ENCODE peak calls at places on chromosomes 5 and 9, in five cellular contexts. One of them, this sample, is unnamed.
A peak's percentile ranks its signal among the peaks of the same experiment; 100 is the strongest.

GRCh38 chr5:33277061-33277460 is 163.7 kb upstream of the TARS1 start:
- DNase-seq in fibroblast of the aortic adventitia: no peak
- DNase-seq in IMR-90: no peak
- DNase-seq in HFF-Myc: no peak
- DNase-seq in breast epithelium: no peak
- DNase-seq in this sample: no peak

GRCh38 chr5:179137643-179138567 is 77.7 kb downstream of the ZNF354C start:
- DNase-seq in fibroblast of the aortic adventitia: no peak
- DNase-seq in IMR-90: no peak
- DNase-seq in HFF-Myc: no peak
- DNase-seq in breast epithelium: no peak
- DNase-seq in this sample: no peak

GRCh38 chr5:172872997-172873491 is 39.0 kb downstream of the ERGIC1 start:
- DNase-seq in fibroblast of the aortic adventitia: peak; percentile 63
- DNase-seq in IMR-90: peak; percentile 64
- DNase-seq in HFF-Myc: no peak
- DNase-seq in breast epithelium: peak; percentile 66
- DNase-seq in this sample: no peak

GRCh38 chr9:129568560-129569505 is 52.1 kb downstream of the C9orf50 start:
- DNase-seq in fibroblast of the aortic adventitia: no peak
- DNase-seq in IMR-90: no peak
- DNase-seq in HFF-Myc: no peak
- DNase-seq in breast epithelium: no peak
- DNase-seq in this sample: peak; percentile 46

GRCh38 chr5:136754216-136754615 is 388.9 kb upstream of the TRPC7 start:
- DNase-seq in fibroblast of the aortic adventitia: no peak
- DNase-seq in IMR-90: no peak
- DNase-seq in HFF-Myc: no peak
- DNase-seq in breast epithelium: no peak
- DNase-seq in this sample: no peak

GRCh38 chr5:171906171-171906570 is 100.3 kb downstream of the FBXW11 start:
- DNase-seq in fibroblast of the aortic adventitia: no peak
- DNase-seq in IMR-90: no peak
- DNase-seq in HFF-Myc: no peak
- DNase-seq in breast epithelium: no peak
- DNase-seq in this sample: no peak

GRCh38 chr5:15452030-15452429 is 48.0 kb upstream of the FBXL7 start:
- DNase-seq in fibroblast of the aortic adventitia: peak; percentile 8
- DNase-seq in IMR-90: no peak
- DNase-seq in HFF-Myc: no peak
- DNase-seq in breast epithelium: no peak
- DNase-seq in this sample: no peak

GRCh38 chr9:134709512-134710270 is 68.1 kb downstream of the COL5A1 start:
- DNase-seq in fibroblast of the aortic adventitia: peak; percentile 74
- DNase-seq in IMR-90: peak; percentile 33
- DNase-seq in HFF-Myc: no peak
- DNase-seq in breast epithelium: no peak
- DNase-seq in this sample: no peak

GRCh38 chr9:10026585-10026984 is 586.2 kb downstream of the PTPRD start:
- DNase-seq in fibroblast of the aortic adventitia: no peak
- DNase-seq in IMR-90: no peak
- DNase-seq in HFF-Myc: no peak
- DNase-seq in breast epithelium: no peak
- DNase-seq in this sample: no peak

GRCh38 chr5:180492226-180492903 is 1.8 kb upstream of the CNOT6 start:
- DNase-seq in fibroblast of the aortic adventitia: no peak
- DNase-seq in IMR-90: no peak
- DNase-seq in HFF-Myc: no peak
- DNase-seq in breast epithelium: no peak
- DNase-seq in this sample: no peak

GRCh38 chr5:180495292-180495691 is 1.1 kb downstream of the CNOT6 start:
- DNase-seq in fibroblast of the aortic adventitia: no peak
- DNase-seq in IMR-90: no peak
- DNase-seq in HFF-Myc: no peak
- DNase-seq in breast epithelium: no peak
- DNase-seq in this sample: no peak

GRCh38 chr5:180494060-180494509 is at the start of gene CNOT6:
- DNase-seq in fibroblast of the aortic adventitia: peak; percentile 89
- DNase-seq in IMR-90: peak; percentile 93
- DNase-seq in HFF-Myc: peak; percentile 49
- DNase-seq in breast epithelium: peak; percentile 91
- DNase-seq in this sample: peak; percentile 95

GRCh38 chr5:180494510-180495181 is 467 bp downstream of the CNOT6 start:
- DNase-seq in fibroblast of the aortic adventitia: peak; percentile 29
- DNase-seq in IMR-90: no peak
- DNase-seq in HFF-Myc: no peak
- DNase-seq in breast epithelium: peak; percentile 26
- DNase-seq in this sample: peak; percentile 60

DNA sequence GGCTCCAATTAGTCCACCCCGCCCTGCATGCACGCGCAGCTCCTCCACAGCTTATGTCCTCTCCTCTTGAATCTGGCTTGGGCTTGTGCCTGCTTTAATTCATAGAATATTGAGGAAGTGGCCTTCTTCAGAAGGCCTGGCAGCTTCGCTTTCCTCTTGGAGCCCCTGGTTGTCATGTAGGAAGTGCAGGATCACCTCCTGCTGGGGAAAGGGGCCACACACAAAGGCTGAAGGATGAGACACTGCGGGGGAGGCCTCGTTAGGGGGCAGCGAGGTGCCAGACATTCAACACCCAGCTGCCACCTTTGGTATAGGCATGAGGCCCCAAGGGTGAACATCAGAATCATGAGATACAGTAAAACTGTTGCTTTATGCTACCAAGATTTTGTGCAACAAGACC is 2.7 kb upstream of the CNOT6 start:
- DNase-seq in fibroblast of the aortic adventitia: no peak
- DNase-seq in IMR-90: no peak
- DNase-seq in HFF-Myc: no peak
- DNase-seq in breast epithelium: no peak
- DNase-seq in this sample: no peak
- TF ChIP-seq CTCF in fibroblast of the aortic adventitia: no peak
- TF ChIP-seq CTCF in IMR-90: no peak
- TF ChIP-seq CTCF in HFF-Myc: no peak
- TF ChIP-seq CTCF in breast epithelium: no peak
- TF ChIP-seq CTCF in this sample: no peak

DNA sequence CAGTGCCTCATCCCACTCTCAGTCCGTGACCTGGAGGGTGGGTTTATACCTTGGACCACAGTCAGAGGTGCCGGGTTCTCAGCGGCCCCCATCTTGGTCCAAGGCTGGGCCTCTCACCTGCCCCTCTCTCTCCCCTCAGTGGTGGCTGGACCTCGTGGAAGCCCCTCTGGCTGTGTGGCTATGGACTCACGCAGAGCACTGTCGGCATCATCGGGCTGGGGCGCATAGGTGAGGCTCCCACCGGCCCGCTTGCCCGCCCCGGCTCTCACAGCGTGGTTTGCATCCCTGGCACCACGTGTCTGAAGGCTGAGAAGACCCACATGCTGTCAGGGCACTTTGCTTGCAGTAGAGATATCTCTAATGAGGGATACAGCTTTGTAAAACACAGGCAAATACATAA is 5.8 kb downstream of the GRHPR start:
- DNase-seq in fibroblast of the aortic adventitia: no peak
- DNase-seq in IMR-90: no peak
- DNase-seq in HFF-Myc: no peak
- DNase-seq in breast epithelium: no peak
- DNase-seq in this sample: no peak
- TF ChIP-seq CTCF in fibroblast of the aortic adventitia: no peak
- TF ChIP-seq CTCF in IMR-90: no peak
- TF ChIP-seq CTCF in HFF-Myc: no peak
- TF ChIP-seq CTCF in breast epithelium: no peak
- TF ChIP-seq CTCF in this sample: no peak

DNA sequence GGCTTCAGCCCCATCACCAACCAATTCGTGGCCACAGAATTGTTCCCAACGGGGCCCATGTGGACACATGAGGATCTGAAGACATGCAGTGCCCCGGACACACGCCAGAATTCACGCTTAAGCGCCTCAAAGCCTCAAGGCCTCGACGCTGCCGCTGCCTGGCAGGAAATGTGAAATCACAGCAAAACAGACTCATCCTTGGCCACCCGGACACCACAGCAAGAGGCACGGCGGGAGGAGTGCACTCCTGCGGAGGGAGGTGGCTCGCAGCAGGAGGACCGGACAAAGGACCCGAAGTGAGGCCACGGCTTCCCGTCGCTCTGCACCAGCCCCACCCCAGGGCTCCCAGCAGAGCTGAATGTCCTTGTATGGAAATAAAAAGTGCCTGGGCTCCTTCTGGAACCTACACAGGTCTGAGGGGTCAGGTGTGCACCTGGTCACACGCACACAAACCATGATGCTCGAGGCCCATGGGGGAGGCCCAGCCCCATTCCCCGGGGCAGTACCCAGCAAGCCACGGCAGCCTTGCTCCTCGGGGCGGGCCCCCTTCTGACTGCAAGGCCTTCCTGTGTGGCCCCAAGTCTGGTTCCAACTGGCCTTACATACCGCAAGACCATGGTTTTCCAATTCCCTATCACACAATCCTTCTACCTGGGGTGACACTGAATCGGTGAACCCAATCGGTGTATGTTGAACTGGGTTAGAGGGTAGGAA is 10.0 kb downstream of the SEC16A start:
- DNase-seq in fibroblast of the aortic adventitia: no peak
- DNase-seq in IMR-90: no peak
- DNase-seq in HFF-Myc: no peak
- DNase-seq in breast epithelium: no peak
- DNase-seq in this sample: no peak
- TF ChIP-seq CTCF in fibroblast of the aortic adventitia: no peak
- TF ChIP-seq CTCF in IMR-90: no peak
- TF ChIP-seq CTCF in HFF-Myc: no peak
- TF ChIP-seq CTCF in breast epithelium: no peak
- TF ChIP-seq CTCF in this sample: no peak

DNA sequence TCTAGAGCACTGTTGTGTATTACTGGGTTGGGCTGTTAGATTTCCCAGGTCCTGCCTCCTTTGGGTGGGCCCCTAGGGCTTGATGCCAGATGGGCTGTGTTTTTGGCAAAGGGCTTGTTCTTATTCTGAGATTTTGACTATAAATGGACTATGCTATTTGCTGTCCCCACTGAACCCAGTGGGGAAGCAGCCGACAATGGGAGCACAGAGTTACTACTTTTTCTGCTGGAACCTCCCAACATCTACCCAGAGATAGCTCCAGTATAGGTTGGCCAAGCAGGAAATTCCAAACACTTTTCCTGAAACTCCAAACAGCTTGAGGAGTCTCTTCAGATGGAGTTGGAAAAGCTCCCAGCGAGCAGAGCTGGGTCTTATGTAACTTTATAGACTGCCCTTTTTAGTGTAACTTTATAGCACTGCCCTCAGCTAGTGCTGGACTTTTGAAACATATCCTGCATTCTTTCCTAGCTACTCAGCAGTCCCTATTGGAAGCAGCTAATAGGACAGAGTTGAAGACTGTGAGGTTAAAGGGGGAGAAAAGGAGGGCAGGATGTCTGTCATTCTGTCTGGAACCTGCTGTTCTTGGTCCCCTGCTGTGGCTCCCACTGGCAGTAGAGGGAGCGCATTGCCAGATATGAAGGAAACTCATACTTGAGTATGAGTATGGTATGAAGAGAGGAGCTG is 21.0 kb downstream of the RUSC2 start:
- DNase-seq in fibroblast of the aortic adventitia: peak; percentile 100
- DNase-seq in IMR-90: peak; percentile 96
- DNase-seq in HFF-Myc: peak; percentile 96
- DNase-seq in breast epithelium: peak; percentile 73
- DNase-seq in this sample: no peak
- TF ChIP-seq CTCF in fibroblast of the aortic adventitia: peak; percentile 32
- TF ChIP-seq CTCF in IMR-90: peak; percentile 40
- TF ChIP-seq CTCF in HFF-Myc: peak; percentile 37
- TF ChIP-seq CTCF in breast epithelium: peak; percentile 23
- TF ChIP-seq CTCF in this sample: no peak

DNA sequence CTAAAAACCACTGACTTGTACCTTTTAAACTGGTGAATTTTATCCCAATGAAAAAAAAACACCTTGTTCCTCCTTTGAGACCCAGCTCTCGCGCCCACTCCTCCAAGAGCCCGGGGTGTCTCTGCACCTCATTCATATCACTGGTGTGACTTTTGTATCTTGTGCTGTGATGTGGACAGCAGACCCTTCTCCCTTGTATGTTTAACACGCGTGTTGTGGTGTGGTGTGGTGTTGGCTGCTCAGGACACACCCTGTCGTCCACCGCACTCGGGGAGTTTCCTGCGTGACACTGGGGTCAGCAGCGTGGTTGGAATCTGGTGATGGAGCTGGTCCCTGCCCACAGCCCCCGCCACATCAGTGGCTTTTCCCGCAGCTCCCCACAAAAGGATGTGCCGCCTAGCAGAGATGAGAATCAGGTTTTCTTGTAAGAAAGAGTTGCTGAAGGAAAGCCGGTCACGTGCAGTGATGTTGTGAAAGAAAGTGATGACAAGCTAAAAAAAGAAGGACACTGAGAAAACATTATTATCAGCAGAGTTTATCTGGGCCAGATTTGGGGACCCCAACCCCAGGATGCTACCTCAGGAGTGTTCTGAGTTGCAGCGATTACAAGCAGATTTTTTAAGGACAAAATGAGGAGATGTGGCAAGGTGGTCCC is 61.6 kb downstream of the TENT4A start:
- DNase-seq in fibroblast of the aortic adventitia: no peak
- DNase-seq in IMR-90: no peak
- DNase-seq in HFF-Myc: no peak
- DNase-seq in breast epithelium: no peak
- DNase-seq in this sample: no peak
- TF ChIP-seq CTCF in fibroblast of the aortic adventitia: no peak
- TF ChIP-seq CTCF in IMR-90: no peak
- TF ChIP-seq CTCF in HFF-Myc: no peak
- TF ChIP-seq CTCF in breast epithelium: no peak
- TF ChIP-seq CTCF in this sample: no peak

DNA sequence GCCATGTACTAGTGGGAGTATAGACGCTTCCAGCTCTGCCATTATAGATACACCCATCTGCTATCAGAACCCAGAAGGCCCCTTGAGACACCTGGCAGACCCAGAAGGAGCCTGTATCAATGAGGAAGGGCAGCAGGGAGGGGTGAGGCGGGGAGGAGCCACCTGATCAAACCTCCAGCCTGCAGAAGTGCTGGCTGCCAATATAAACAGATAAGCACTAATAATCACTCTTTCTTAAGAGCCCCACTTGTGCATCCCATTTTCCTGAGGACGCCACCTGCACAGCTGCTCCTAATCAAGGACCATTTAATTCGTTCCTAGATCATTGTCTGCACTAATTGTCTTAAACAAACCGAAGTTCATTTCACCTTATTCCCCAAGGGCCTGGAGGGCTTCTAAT is 75.0 kb upstream of the NEK6 start:
- DNase-seq in fibroblast of the aortic adventitia: no peak
- DNase-seq in IMR-90: no peak
- DNase-seq in HFF-Myc: no peak
- DNase-seq in breast epithelium: no peak
- DNase-seq in this sample: no peak
- TF ChIP-seq CTCF in fibroblast of the aortic adventitia: no peak
- TF ChIP-seq CTCF in IMR-90: no peak
- TF ChIP-seq CTCF in HFF-Myc: no peak
- TF ChIP-seq CTCF in breast epithelium: no peak
- TF ChIP-seq CTCF in this sample: no peak